ENCODE peak calls at places on chromosomes 1 and 21, in eight cellular contexts. One of them, this sample, is unnamed.

GRCh38 chr1:61140778-61141177 is 58.4 kb downstream of the NFIA start:
- DNase-seq in CD8-positive, alpha-beta T cell: no peak
- DNase-seq in body of pancreas: no peak
- DNase-seq in dorsolateral prefrontal cortex: no peak
- DNase-seq in CD4-positive, alpha-beta memory T cell: no peak
- DNase-seq in mammary epithelial cell: no peak
- DNase-seq in left ventricle myocardium inferior: no peak
- DNase-seq in neuronal stem cell: no peak
- DNase-seq in this sample: no peak

GRCh38 chr1:223747838-223748335 is 35.5 kb downstream of the CAPN2 start:
- DNase-seq in mammary epithelial cell: no peak
- DNase-seq in CD4-positive, alpha-beta memory T cell: no peak
- DNase-seq in body of pancreas: peak
- DNase-seq in CD8-positive, alpha-beta T cell: no peak
- DNase-seq in left ventricle myocardium inferior: no peak
- DNase-seq in dorsolateral prefrontal cortex: no peak
- DNase-seq in neuronal stem cell: no peak
- DNase-seq in this sample: no peak

GRCh38 chr1:190858140-190858539 is 380.5 kb upstream of the BRINP3 start:
- DNase-seq in dorsolateral prefrontal cortex: no peak
- DNase-seq in mammary epithelial cell: no peak
- DNase-seq in CD4-positive, alpha-beta memory T cell: no peak
- DNase-seq in neuronal stem cell: no peak
- DNase-seq in CD8-positive, alpha-beta T cell: no peak
- DNase-seq in left ventricle myocardium inferior: no peak
- DNase-seq in body of pancreas: no peak
- DNase-seq in this sample: no peak

GRCh38 chr1:229437443-229437842 is 3.5 kb upstream of the ACTA1 start:
- DNase-seq in mammary epithelial cell: no peak
- DNase-seq in body of pancreas: no peak
- DNase-seq in CD4-positive, alpha-beta memory T cell: no peak
- DNase-seq in CD8-positive, alpha-beta T cell: no peak
- DNase-seq in neuronal stem cell: no peak
- DNase-seq in dorsolateral prefrontal cortex: no peak
- DNase-seq in left ventricle myocardium inferior: no peak
- DNase-seq in this sample: no peak

GRCh38 chr1:46481961-46482360 is 7.7 kb upstream of the DMBX1 start:
- DNase-seq in dorsolateral prefrontal cortex: no peak
- DNase-seq in mammary epithelial cell: no peak
- DNase-seq in body of pancreas: no peak
- DNase-seq in left ventricle myocardium inferior: no peak
- DNase-seq in neuronal stem cell: no peak
- DNase-seq in CD8-positive, alpha-beta T cell: no peak
- DNase-seq in CD4-positive, alpha-beta memory T cell: no peak
- DNase-seq in this sample: no peak

GRCh38 chr21:45944601-45945000 is 37.0 kb upstream of the COL6A1 start:
- DNase-seq in mammary epithelial cell: no peak
- DNase-seq in CD4-positive, alpha-beta memory T cell: no peak
- DNase-seq in neuronal stem cell: no peak
- DNase-seq in CD8-positive, alpha-beta T cell: no peak
- DNase-seq in dorsolateral prefrontal cortex: no peak
- DNase-seq in left ventricle myocardium inferior: no peak
- DNase-seq in body of pancreas: no peak
- DNase-seq in this sample: no peak

GRCh38 chr1:153678519-153679336 is at the start of gene NPR1:
- DNase-seq in body of pancreas: peak
- DNase-seq in CD4-positive, alpha-beta memory T cell: no peak
- DNase-seq in neuronal stem cell: no peak
- DNase-seq in mammary epithelial cell: peak
- DNase-seq in CD8-positive, alpha-beta T cell: no peak
- DNase-seq in left ventricle myocardium inferior: peak
- DNase-seq in dorsolateral prefrontal cortex: peak
- DNase-seq in this sample: no peak

GRCh38 chr1:34441661-34442060 is 265.0 kb downstream of the C1orf94 start:
- DNase-seq in body of pancreas: no peak
- DNase-seq in left ventricle myocardium inferior: no peak
- DNase-seq in CD4-positive, alpha-beta memory T cell: no peak
- DNase-seq in dorsolateral prefrontal cortex: no peak
- DNase-seq in neuronal stem cell: no peak
- DNase-seq in mammary epithelial cell: no peak
- DNase-seq in CD8-positive, alpha-beta T cell: no peak
- DNase-seq in this sample: no peak

GRCh38 chr1:214460304-214460916 is 91.0 kb downstream of the PTPN14 start:
- DNase-seq in dorsolateral prefrontal cortex: no peak
- DNase-seq in CD8-positive, alpha-beta T cell: no peak
- DNase-seq in CD4-positive, alpha-beta memory T cell: no peak
- DNase-seq in body of pancreas: no peak
- DNase-seq in mammary epithelial cell: no peak
- DNase-seq in neuronal stem cell: no peak
- DNase-seq in left ventricle myocardium inferior: no peak
- DNase-seq in this sample: no peak

GRCh38 chr1:84973493-84974334 is 23.2 kb downstream of the MCOLN2 start:
- DNase-seq in left ventricle myocardium inferior: no peak
- DNase-seq in dorsolateral prefrontal cortex: no peak
- DNase-seq in CD8-positive, alpha-beta T cell: no peak
- DNase-seq in mammary epithelial cell: no peak
- DNase-seq in neuronal stem cell: no peak
- DNase-seq in body of pancreas: no peak
- DNase-seq in CD4-positive, alpha-beta memory T cell: peak
- DNase-seq in this sample: no peak

GRCh38 chr1:66549017-66549416 is 15.1 kb downstream of the SGIP1 start:
- DNase-seq in left ventricle myocardium inferior: no peak
- DNase-seq in body of pancreas: no peak
- DNase-seq in mammary epithelial cell: no peak
- DNase-seq in neuronal stem cell: no peak
- DNase-seq in dorsolateral prefrontal cortex: no peak
- DNase-seq in CD8-positive, alpha-beta T cell: no peak
- DNase-seq in CD4-positive, alpha-beta memory T cell: no peak
- DNase-seq in this sample: no peak

GRCh38 chr1:58206749-58207148 is 339.8 kb downstream of the OMA1 start:
- DNase-seq in body of pancreas: no peak
- DNase-seq in left ventricle myocardium inferior: no peak
- DNase-seq in CD4-positive, alpha-beta memory T cell: no peak
- DNase-seq in CD8-positive, alpha-beta T cell: no peak
- DNase-seq in dorsolateral prefrontal cortex: no peak
- DNase-seq in mammary epithelial cell: peak
- DNase-seq in neuronal stem cell: no peak
- DNase-seq in this sample: no peak

GRCh38 chr1:67888707-67889106 is 55.4 kb upstream of the GNG12 start:
- DNase-seq in mammary epithelial cell: peak
- DNase-seq in body of pancreas: no peak
- DNase-seq in dorsolateral prefrontal cortex: no peak
- DNase-seq in left ventricle myocardium inferior: no peak
- DNase-seq in neuronal stem cell: peak
- DNase-seq in CD4-positive, alpha-beta memory T cell: no peak
- DNase-seq in CD8-positive, alpha-beta T cell: no peak
- DNase-seq in this sample: no peak

GRCh38 chr1:235093013-235093618 is 35.5 kb downstream of the TOMM20 start:
- DNase-seq in CD4-positive, alpha-beta memory T cell: no peak
- DNase-seq in body of pancreas: no peak
- DNase-seq in left ventricle myocardium inferior: peak
- DNase-seq in neuronal stem cell: no peak
- DNase-seq in CD8-positive, alpha-beta T cell: no peak
- DNase-seq in dorsolateral prefrontal cortex: peak
- DNase-seq in mammary epithelial cell: no peak
- DNase-seq in this sample: peak

GRCh38 chr1:4227986-4228385 is 327.9 kb upstream of the C1orf174 start:
- DNase-seq in neuronal stem cell: no peak
- DNase-seq in dorsolateral prefrontal cortex: no peak
- DNase-seq in mammary epithelial cell: no peak
- DNase-seq in CD4-positive, alpha-beta memory T cell: no peak
- DNase-seq in left ventricle myocardium inferior: no peak
- DNase-seq in CD8-positive, alpha-beta T cell: no peak
- DNase-seq in body of pancreas: no peak
- DNase-seq in this sample: no peak

GRCh38 chr1:158116768-158117167 is 63.9 kb upstream of the CD1D start:
- DNase-seq in CD4-positive, alpha-beta memory T cell: no peak
- DNase-seq in neuronal stem cell: no peak
- DNase-seq in dorsolateral prefrontal cortex: no peak
- DNase-seq in body of pancreas: no peak
- DNase-seq in mammary epithelial cell: no peak
- DNase-seq in CD8-positive, alpha-beta T cell: no peak
- DNase-seq in left ventricle myocardium inferior: no peak
- DNase-seq in this sample: no peak

GRCh38 chr1:85137660-85138059 is 63.2 kb downstream of the SYDE2 start:
- DNase-seq in mammary epithelial cell: peak
- DNase-seq in left ventricle myocardium inferior: peak
- DNase-seq in dorsolateral prefrontal cortex: peak
- DNase-seq in neuronal stem cell: no peak
- DNase-seq in CD4-positive, alpha-beta memory T cell: no peak
- DNase-seq in CD8-positive, alpha-beta T cell: no peak
- DNase-seq in body of pancreas: peak
- DNase-seq in this sample: no peak

GRCh38 chr1:23221107-23221506 is 3.8 kb upstream of the HTR1D start:
- DNase-seq in dorsolateral prefrontal cortex: no peak
- DNase-seq in mammary epithelial cell: no peak
- DNase-seq in body of pancreas: no peak
- DNase-seq in CD8-positive, alpha-beta T cell: no peak
- DNase-seq in left ventricle myocardium inferior: no peak
- DNase-seq in neuronal stem cell: no peak
- DNase-seq in CD4-positive, alpha-beta memory T cell: no peak
- DNase-seq in this sample: no peak

GRCh38 chr1:23227806-23228205 is 10.5 kb upstream of the HTR1D start:
- DNase-seq in left ventricle myocardium inferior: no peak
- DNase-seq in mammary epithelial cell: no peak
- DNase-seq in neuronal stem cell: no peak
- DNase-seq in body of pancreas: no peak
- DNase-seq in CD8-positive, alpha-beta T cell: no peak
- DNase-seq in dorsolateral prefrontal cortex: no peak
- DNase-seq in CD4-positive, alpha-beta memory T cell: no peak
- DNase-seq in this sample: no peak

GRCh38 chr1:23222742-23223141 is 5.4 kb upstream of the HTR1D start:
- DNase-seq in mammary epithelial cell: no peak
- DNase-seq in CD4-positive, alpha-beta memory T cell: no peak
- DNase-seq in body of pancreas: no peak
- DNase-seq in neuronal stem cell: no peak
- DNase-seq in CD8-positive, alpha-beta T cell: no peak
- DNase-seq in dorsolateral prefrontal cortex: no peak
- DNase-seq in left ventricle myocardium inferior: no peak
- DNase-seq in this sample: no peak

GRCh38 chr1:23222331-23222730 is 5.0 kb upstream of the HTR1D start:
- DNase-seq in mammary epithelial cell: no peak
- DNase-seq in CD4-positive, alpha-beta memory T cell: no peak
- DNase-seq in left ventricle myocardium inferior: no peak
- DNase-seq in CD8-positive, alpha-beta T cell: no peak
- DNase-seq in dorsolateral prefrontal cortex: no peak
- DNase-seq in neuronal stem cell: no peak
- DNase-seq in body of pancreas: no peak
- DNase-seq in this sample: no peak

GRCh38 chr1:23224721-23225648 is 7.7 kb upstream of the HTR1D start:
- DNase-seq in dorsolateral prefrontal cortex: no peak
- DNase-seq in body of pancreas: no peak
- DNase-seq in CD4-positive, alpha-beta memory T cell: no peak
- DNase-seq in left ventricle myocardium inferior: peak
- DNase-seq in neuronal stem cell: no peak
- DNase-seq in CD8-positive, alpha-beta T cell: no peak
- DNase-seq in mammary epithelial cell: peak
- DNase-seq in this sample: peak
- H3K4me3 ChIP-seq in dorsolateral prefrontal cortex: no peak
- H3K4me3 ChIP-seq in body of pancreas: no peak
- H3K4me3 ChIP-seq in CD4-positive, alpha-beta memory T cell: no peak
- H3K4me3 ChIP-seq in left ventricle myocardium inferior: peak
- H3K4me3 ChIP-seq in neuronal stem cell: no peak
- H3K4me3 ChIP-seq in CD8-positive, alpha-beta T cell: no peak
- H3K4me3 ChIP-seq in mammary epithelial cell: no peak
- H3K4me3 ChIP-seq in this sample: no peak

DNA sequence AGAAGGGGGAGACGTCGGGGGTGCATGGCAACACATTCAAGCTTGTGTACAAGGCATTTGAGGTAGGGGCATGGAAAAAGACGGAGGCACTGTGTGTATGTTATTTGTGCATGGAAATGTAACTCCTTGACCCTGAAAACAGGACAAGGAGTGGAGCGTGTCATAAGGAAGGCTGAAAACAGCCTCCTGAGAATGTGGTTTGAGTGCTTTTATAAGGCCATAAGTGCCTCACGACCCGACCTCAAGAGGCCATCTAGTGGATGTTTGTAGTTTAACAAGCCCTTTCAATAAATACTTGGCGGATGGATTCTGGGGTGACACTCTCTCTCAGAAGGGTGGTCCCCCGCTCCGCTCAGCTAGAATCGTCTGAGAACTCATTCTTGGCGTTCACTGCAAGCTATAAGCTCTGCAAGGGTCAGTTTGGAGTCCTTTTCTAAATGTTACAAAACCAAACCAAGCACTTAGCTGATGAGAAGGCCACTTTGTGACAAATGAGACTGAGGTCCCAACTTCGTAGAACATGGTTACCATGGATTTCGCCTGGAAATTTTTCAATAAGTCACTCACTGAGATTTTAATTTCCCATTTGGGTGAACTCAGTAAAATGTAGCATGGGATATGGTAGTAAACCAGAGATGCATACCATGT is 38.8 kb upstream of the CLCA4 start:
- DNase-seq in neuronal stem cell: no peak
- DNase-seq in left ventricle myocardium inferior: no peak
- DNase-seq in CD8-positive, alpha-beta T cell: no peak
- DNase-seq in body of pancreas: no peak
- DNase-seq in CD4-positive, alpha-beta memory T cell: no peak
- DNase-seq in dorsolateral prefrontal cortex: no peak
- DNase-seq in mammary epithelial cell: no peak
- DNase-seq in this sample: no peak
- H3K4me3 ChIP-seq in neuronal stem cell: no peak
- H3K4me3 ChIP-seq in left ventricle myocardium inferior: no peak
- H3K4me3 ChIP-seq in CD8-positive, alpha-beta T cell: no peak
- H3K4me3 ChIP-seq in body of pancreas: no peak
- H3K4me3 ChIP-seq in CD4-positive, alpha-beta memory T cell: no peak
- H3K4me3 ChIP-seq in dorsolateral prefrontal cortex: no peak
- H3K4me3 ChIP-seq in mammary epithelial cell: no peak
- H3K4me3 ChIP-seq in this sample: no peak

DNA sequence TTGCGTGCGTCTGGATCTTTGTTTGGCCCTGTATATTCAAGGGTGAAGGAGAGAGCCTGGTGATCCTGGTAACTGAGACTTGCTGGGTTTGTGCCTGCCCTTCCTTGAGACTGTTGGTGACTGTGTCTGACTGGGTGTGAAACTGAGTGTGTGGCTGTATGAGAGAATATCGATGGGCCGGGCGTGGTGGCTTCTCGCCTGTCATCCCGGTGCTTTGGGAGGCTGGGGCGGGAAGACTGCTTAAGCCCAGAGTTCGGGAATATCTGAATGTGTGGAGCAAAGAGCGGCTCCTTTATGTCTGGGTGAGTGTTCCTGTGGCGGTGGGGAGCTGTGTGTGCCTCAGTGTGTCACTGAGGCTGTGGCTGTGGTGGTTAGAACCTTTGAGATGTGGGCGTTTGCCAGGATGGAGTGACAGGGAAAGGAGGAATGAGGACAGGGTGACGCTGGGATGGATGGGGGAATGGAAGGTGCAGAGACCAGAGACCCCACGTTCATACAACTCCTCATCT is 2.7 kb upstream of the MARCKSL1 start:
- DNase-seq in CD4-positive, alpha-beta memory T cell: no peak
- DNase-seq in dorsolateral prefrontal cortex: no peak
- DNase-seq in body of pancreas: no peak
- DNase-seq in left ventricle myocardium inferior: no peak
- DNase-seq in mammary epithelial cell: no peak
- DNase-seq in CD8-positive, alpha-beta T cell: no peak
- DNase-seq in neuronal stem cell: no peak
- DNase-seq in this sample: no peak
- H3K4me3 ChIP-seq in CD4-positive, alpha-beta memory T cell: no peak
- H3K4me3 ChIP-seq in dorsolateral prefrontal cortex: peak
- H3K4me3 ChIP-seq in body of pancreas: no peak
- H3K4me3 ChIP-seq in left ventricle myocardium inferior: no peak
- H3K4me3 ChIP-seq in mammary epithelial cell: no peak
- H3K4me3 ChIP-seq in CD8-positive, alpha-beta T cell: no peak
- H3K4me3 ChIP-seq in neuronal stem cell: no peak
- H3K4me3 ChIP-seq in this sample: no peak

GRCh38 chr1:226664413-226665101 is 74.5 kb downstream of the ITPKB start:
- DNase-seq in dorsolateral prefrontal cortex: no peak
- DNase-seq in left ventricle myocardium inferior: peak
- DNase-seq in neuronal stem cell: no peak
- DNase-seq in CD8-positive, alpha-beta T cell: peak
- DNase-seq in mammary epithelial cell: no peak
- DNase-seq in CD4-positive, alpha-beta memory T cell: no peak
- DNase-seq in body of pancreas: peak
- DNase-seq in this sample: peak
- H3K4me3 ChIP-seq in dorsolateral prefrontal cortex: no peak
- H3K4me3 ChIP-seq in left ventricle myocardium inferior: peak
- H3K4me3 ChIP-seq in neuronal stem cell: no peak
- H3K4me3 ChIP-seq in CD8-positive, alpha-beta T cell: no peak
- H3K4me3 ChIP-seq in mammary epithelial cell: no peak
- H3K4me3 ChIP-seq in CD4-positive, alpha-beta memory T cell: no peak
- H3K4me3 ChIP-seq in body of pancreas: no peak
- H3K4me3 ChIP-seq in this sample: no peak